ENCODE peak calls at places on chromosome 20, in seven cellular contexts. R is A549, M is heart left ventricle, K is gastrocnemius medialis, H is adrenal gland, D is right lobe of liver, I is esophagus squamous epithelium. B is an unnamed sample.

GRCh38 chr20:35564905-35565304 is 23.0 kb downstream of the ERGIC3 start:
- DNase-seq in R (no peak), M (no peak), K (no peak), H (no peak), D (no peak), I (no peak), B (peak)

GRCh38 chr20:5735845-5736530 is 14.2 kb upstream of the SHLD1 start:
- DNase-seq in R (peak), M (no peak), K (no peak), H (no peak), D (no peak), I (no peak), B (no peak)

GRCh38 chr20:47358672-47359532 is 2.4 kb upstream of the ZMYND8 start:
- DNase-seq in R (peak), M (peak), K (peak), H (peak), D (peak), I (peak), B (peak)

GRCh38 chr20:23874747-23875146 is 4.8 kb downstream of the CST5 start:
- DNase-seq in R (no peak), M (no peak), K (no peak), H (no peak), D (no peak), I (no peak), B (no peak)

GRCh38 chr20:5002077-5002413 is 735 bp upstream of the SLC23A2 start:
- DNase-seq in R (no peak), M (peak), K (no peak), H (no peak), D (no peak), I (no peak), B (peak)

GRCh38 chr20:11144114-11144513 is 470.3 kb upstream of the JAG1 start:
- DNase-seq in R (no peak), M (no peak), K (no peak), H (no peak), D (no peak), I (no peak), B (no peak)

GRCh38 chr20:36309643-36310042 is 3.5 kb downstream of the DLGAP4 start:
- DNase-seq in R (no peak), M (no peak), K (no peak), H (no peak), D (no peak), I (no peak), B (no peak)

GRCh38 chr20:49608752-49609670 is 41.1 kb upstream of the PTGIS start:
- DNase-seq in R (peak), M (peak), K (peak), H (peak), D (peak), I (no peak), B (peak)

GRCh38 chr20:51497542-51498467 is 44.7 kb downstream of the NFATC2 start:
- DNase-seq in R (no peak), M (peak), K (no peak), H (peak), D (no peak), I (no peak), B (peak)

GRCh38 chr20:31587545-31588389 is 17.3 kb upstream of the ID1 start:
- DNase-seq in R (no peak), M (peak), K (no peak), H (no peak), D (no peak), I (no peak), B (peak)

GRCh38 chr20:47688385-47689381 is 96.6 kb downstream of the SULF2 start:
- DNase-seq in R (no peak), M (no peak), K (no peak), H (no peak), D (no peak), I (no peak), B (no peak)

GRCh38 chr20:58420798-58421496 is 31.9 kb downstream of the VAPB start:
- DNase-seq in R (peak), M (no peak), K (no peak), H (no peak), D (no peak), I (no peak), B (no peak)

GRCh38 chr20:58424218-58424617 is 35.2 kb downstream of the VAPB start:
- DNase-seq in R (no peak), M (no peak), K (no peak), H (no peak), D (no peak), I (no peak), B (no peak)

GRCh38 chr20:58417418-58417817 is 28.4 kb downstream of the VAPB start:
- DNase-seq in R (no peak), M (no peak), K (no peak), H (no peak), D (no peak), I (no peak), B (no peak)

GRCh38 chr20:58418949-58419748 is 30.1 kb downstream of the VAPB start:
- DNase-seq in R (no peak), M (no peak), K (no peak), H (no peak), D (no peak), I (no peak), B (no peak)

GRCh38 chr20:58421497-58421850 is 32.4 kb downstream of the VAPB start:
- DNase-seq in R (no peak), M (no peak), K (no peak), H (no peak), D (no peak), I (no peak), B (no peak)
- TF ChIP-seq POLR2A in R (no peak), M (no peak), K (no peak), H (no peak), D (no peak), I (no peak), B (no peak)

GRCh38 chr20:21302645-21303060 is 478 bp upstream of the XRN2 start:
- DNase-seq in R (no peak), M (no peak), K (no peak), H (no peak), D (no peak), I (no peak), B (no peak)

GRCh38 chr20:21308340-21308739 is 5.2 kb downstream of the XRN2 start:
- DNase-seq in R (no peak), M (no peak), K (no peak), H (no peak), D (no peak), I (no peak), B (no peak)

GRCh38 chr20:21301940-21302644 is 1.0 kb upstream of the XRN2 start:
- DNase-seq in R (no peak), M (no peak), K (no peak), H (no peak), D (no peak), I (no peak), B (no peak)

GRCh38 chr20:21303872-21304586 is 898 bp downstream of the XRN2 start:
- DNase-seq in R (no peak), M (no peak), K (no peak), H (no peak), D (no peak), I (no peak), B (no peak)

DNA sequence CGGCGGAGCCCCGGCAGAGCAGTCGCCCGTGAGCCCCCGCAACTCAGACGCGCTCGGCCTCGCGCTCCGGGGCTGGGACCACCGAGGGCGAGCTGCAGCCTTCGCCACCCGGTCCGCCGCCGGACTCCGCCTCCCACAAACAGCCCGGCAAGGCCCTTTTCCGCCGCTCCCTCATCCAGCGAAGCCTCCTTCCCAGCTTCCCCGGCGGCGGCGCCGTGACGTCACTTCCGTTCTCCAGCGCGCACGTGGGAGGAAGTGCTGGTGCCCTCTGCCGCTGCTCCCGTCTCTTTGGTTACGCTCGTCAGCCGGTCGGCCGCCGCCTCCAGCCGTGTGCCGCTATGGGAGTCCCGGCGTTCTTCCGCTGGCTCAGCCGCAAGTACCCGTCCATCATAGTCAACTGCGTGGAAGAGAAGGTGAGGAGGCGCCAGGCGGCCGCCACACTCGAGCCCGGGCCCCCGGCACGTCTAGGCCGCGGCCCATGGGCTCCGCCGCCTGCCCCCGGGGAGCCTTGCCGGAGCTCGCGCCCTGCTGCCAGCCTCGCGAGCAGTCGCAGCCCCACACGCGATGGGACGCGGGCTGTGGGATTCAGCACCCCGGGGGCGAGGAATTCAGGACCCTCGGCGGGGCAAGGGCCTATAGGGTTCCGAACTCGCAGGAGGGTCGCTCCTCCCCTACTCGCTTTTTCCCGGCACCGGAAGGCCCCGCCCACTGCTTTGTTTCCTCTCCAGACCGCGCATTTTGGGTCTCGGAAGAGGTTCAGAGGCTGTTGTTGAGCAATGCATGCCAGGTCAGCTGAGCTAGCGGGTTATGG is at the start of gene XRN2:
- DNase-seq in R (peak), M (peak), K (peak), H (peak), D (peak), I (peak), B (peak)
- TF ChIP-seq POLR2A in R (peak), M (peak), K (peak), H (peak), D (peak), I (peak), B (no peak)

GRCh38 chr20:39605908-39606307 is 643.8 kb downstream of the DHX35 start:
- DNase-seq in R (no peak), M (no peak), K (no peak), H (no peak), D (no peak), I (no peak), B (no peak)

GRCh38 chr20:39602649-39603048 is 640.5 kb downstream of the DHX35 start:
- DNase-seq in R (no peak), M (no peak), K (no peak), H (no peak), D (no peak), I (no peak), B (no peak)

GRCh38 chr20:39605361-39605760 is 643.2 kb downstream of the DHX35 start:
- DNase-seq in R (no peak), M (no peak), K (no peak), H (no peak), D (no peak), I (no peak), B (no peak)

GRCh38 chr20:39611901-39612300 is 649.8 kb downstream of the DHX35 start:
- DNase-seq in R (no peak), M (no peak), K (no peak), H (no peak), D (no peak), I (no peak), B (no peak)

GRCh38 chr20:39607124-39607523 is 645.0 kb downstream of the DHX35 start:
- DNase-seq in R (no peak), M (no peak), K (no peak), H (no peak), D (no peak), I (no peak), B (no peak)
- TF ChIP-seq POLR2A in R (no peak), M (no peak), K (no peak), H (no peak), D (no peak), I (no peak), B (no peak)

DNA sequence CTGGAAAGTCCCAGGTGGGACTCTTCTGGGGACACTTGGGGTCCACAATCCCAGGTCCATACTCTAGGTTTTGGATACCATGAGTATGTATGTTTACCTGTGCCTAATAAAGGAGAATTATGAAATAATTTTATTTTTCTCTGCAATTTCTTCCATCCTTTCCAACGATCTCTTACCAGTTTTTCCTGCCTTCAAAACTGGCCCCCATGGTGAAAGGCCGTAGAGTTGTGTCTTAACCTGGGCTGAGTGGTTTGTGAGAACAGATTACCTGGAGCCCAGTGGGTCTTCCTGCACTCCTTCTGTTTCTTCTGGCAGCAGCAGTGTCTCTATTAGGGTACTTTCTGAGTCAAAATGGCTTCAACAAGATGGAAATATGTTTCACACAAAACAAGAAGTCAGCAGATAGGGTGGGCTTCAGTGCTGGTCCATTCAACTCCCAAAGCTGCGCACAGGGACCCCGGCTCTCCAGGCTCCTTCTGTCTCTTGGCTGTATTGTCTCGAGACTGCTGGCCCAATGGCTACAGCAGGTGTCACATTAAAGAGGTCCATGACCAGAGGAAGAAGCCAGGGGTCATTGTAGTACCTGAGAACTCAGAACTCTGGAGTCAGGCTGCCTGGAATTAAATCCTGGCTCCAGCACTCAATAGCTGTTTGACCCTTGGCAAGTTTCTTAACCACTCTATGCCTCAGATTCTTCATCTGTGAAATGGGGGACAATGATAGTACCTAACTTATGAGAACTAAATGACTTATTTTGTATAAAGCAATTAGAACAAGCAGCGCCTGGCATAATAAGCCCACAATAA is 10.5 kb upstream of the RBCK1 start:
- DNase-seq in R (no peak), M (no peak), K (no peak), H (no peak), D (no peak), I (no peak), B (peak)
- TF ChIP-seq POLR2A in R (no peak), M (no peak), K (no peak), H (no peak), D (no peak), I (no peak), B (no peak)

GRCh38 chr20:8718214-8718613 is 350.7 kb upstream of the PLCB4 start:
- DNase-seq in R (no peak), M (peak), K (no peak), H (no peak), D (no peak), I (no peak), B (no peak)
- TF ChIP-seq POLR2A in R (no peak), M (no peak), K (no peak), H (no peak), D (no peak), I (no peak), B (no peak)

GRCh38 chr20:38805502-38805957 is at the start of gene PPP1R16B:
- DNase-seq in R (no peak), M (peak), K (no peak), H (peak), D (peak), I (no peak), B (peak)
- TF ChIP-seq POLR2A in R (no peak), M (peak), K (no peak), H (peak), D (peak), I (peak), B (peak)

GRCh38 chr20:37364013-37364926 is 18.3 kb downstream of the SRC start:
- DNase-seq in R (no peak), M (no peak), K (no peak), H (no peak), D (peak), I (no peak), B (peak)

GRCh38 chr20:37362821-37363220 is 16.9 kb downstream of the SRC start:
- DNase-seq in R (no peak), M (no peak), K (no peak), H (no peak), D (no peak), I (no peak), B (peak)

GRCh38 chr20:37364927-37365272 is 19.0 kb downstream of the SRC start:
- DNase-seq in R (peak), M (no peak), K (no peak), H (no peak), D (peak), I (no peak), B (no peak)

GRCh38 chr20:37362231-37362792 is 16.4 kb downstream of the SRC start:
- DNase-seq in R (no peak), M (no peak), K (no peak), H (no peak), D (peak), I (no peak), B (peak)

GRCh38 chr20:37363221-37364012 is 17.5 kb downstream of the SRC start:
- DNase-seq in R (no peak), M (no peak), K (no peak), H (peak), D (peak), I (no peak), B (peak)
- TF ChIP-seq POLR2A in R (no peak), M (no peak), K (no peak), H (no peak), D (no peak), I (no peak), B (no peak)

GRCh38 chr20:61118429-61119224 is 133.4 kb upstream of the CDH4 start:
- DNase-seq in R (peak), M (no peak), K (no peak), H (no peak), D (no peak), I (no peak), B (no peak)
- TF ChIP-seq POLR2A in R (no peak), M (no peak), K (no peak), H (no peak), D (no peak), I (no peak), B (no peak)

DNA sequence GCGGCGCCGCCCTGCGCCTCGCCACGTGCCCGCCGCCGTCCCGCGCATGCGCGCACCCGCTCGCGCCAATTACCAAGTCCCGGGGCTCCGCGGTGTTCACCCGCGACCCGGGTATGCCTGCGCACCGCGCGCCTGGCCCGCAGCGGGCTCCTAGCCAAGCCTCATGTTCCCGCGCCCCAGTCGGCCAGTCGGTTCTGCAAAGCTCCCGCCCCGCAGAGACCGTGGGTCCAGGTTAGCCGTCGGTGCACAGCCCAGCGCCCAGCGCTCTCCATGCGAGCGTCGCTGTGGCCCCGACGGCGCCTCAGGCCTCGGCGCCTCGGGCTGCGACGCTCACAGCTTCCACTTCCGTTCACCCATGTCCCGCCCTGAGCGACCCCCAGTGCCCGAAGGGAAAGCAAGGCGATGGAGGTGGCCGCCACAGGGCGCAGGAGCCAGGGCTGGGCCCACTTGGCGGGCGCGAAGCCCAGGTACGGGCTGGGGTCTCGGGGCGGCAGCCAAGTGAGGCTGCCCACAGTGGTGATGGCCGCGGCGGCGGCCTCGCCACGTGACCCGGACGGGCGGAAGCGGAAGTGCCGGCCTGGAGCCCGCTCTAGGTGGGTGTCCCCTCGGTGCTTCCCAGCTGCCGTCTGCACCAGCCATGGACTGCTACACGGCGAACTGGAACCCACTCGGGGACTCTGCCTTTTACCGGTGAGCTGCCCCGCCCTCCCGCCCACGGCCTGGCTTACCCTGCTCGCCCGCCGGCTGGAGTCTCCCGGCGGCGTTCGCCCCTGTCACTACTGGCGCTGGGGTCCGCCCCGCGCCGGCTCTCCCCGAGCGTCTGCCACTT is at the start of the genes PCED1A and VPS16:
- DNase-seq in R (peak), M (peak), K (peak), H (peak), D (peak), I (peak), B (peak)
- TF ChIP-seq POLR2A in R (peak), M (peak), K (peak), H (peak), D (peak), I (peak), B (no peak)